ENCODE peak calls at places on chromosomes 16 and 17, in five cellular contexts. One of them, this sample, is unnamed.

GRCh38 chr17:75643033-75644017 is 10.1 kb downstream of the SMIM5 start:
- DNase-seq in dorsolateral prefrontal cortex: no peak
- DNase-seq in CD4-positive, alpha-beta T cell: no peak
- DNase-seq in left ventricle myocardium inferior: no peak
- DNase-seq in GM13977: peak
- DNase-seq in this sample: no peak

GRCh38 chr16:80594756-80595155 is 54.0 kb downstream of the DYNLRB2 start:
- DNase-seq in dorsolateral prefrontal cortex: no peak
- DNase-seq in CD4-positive, alpha-beta T cell: no peak
- DNase-seq in left ventricle myocardium inferior: no peak
- DNase-seq in GM13977: no peak
- DNase-seq in this sample: no peak

GRCh38 chr16:80619824-80620223 is 79.0 kb downstream of the DYNLRB2 start:
- DNase-seq in dorsolateral prefrontal cortex: no peak
- DNase-seq in CD4-positive, alpha-beta T cell: no peak
- DNase-seq in left ventricle myocardium inferior: no peak
- DNase-seq in GM13977: no peak
- DNase-seq in this sample: no peak

GRCh38 chr17:21304091-21304490 is 19.6 kb downstream of the MAP2K3 start:
- DNase-seq in dorsolateral prefrontal cortex: peak
- DNase-seq in CD4-positive, alpha-beta T cell: no peak
- DNase-seq in left ventricle myocardium inferior: peak
- DNase-seq in GM13977: peak
- DNase-seq in this sample: no peak

GRCh38 chr16:66364117-66364958 is 2.2 kb upstream of the CDH5 start:
- DNase-seq in dorsolateral prefrontal cortex: no peak
- DNase-seq in CD4-positive, alpha-beta T cell: no peak
- DNase-seq in left ventricle myocardium inferior: peak
- DNase-seq in GM13977: no peak
- DNase-seq in this sample: no peak

GRCh38 chr16:75263963-75264445 is 12.6 kb upstream of the BCAR1 start:
- DNase-seq in dorsolateral prefrontal cortex: no peak
- DNase-seq in CD4-positive, alpha-beta T cell: no peak
- DNase-seq in left ventricle myocardium inferior: no peak
- DNase-seq in GM13977: no peak
- DNase-seq in this sample: no peak

GRCh38 chr17:1882836-1883235 is 53.0 kb downstream of the RPA1 start:
- DNase-seq in dorsolateral prefrontal cortex: no peak
- DNase-seq in CD4-positive, alpha-beta T cell: no peak
- DNase-seq in left ventricle myocardium inferior: no peak
- DNase-seq in GM13977: peak
- DNase-seq in this sample: no peak

GRCh38 chr17:66840061-66840460 is 5.1 kb downstream of the CACNG5 start:
- DNase-seq in dorsolateral prefrontal cortex: no peak
- DNase-seq in CD4-positive, alpha-beta T cell: no peak
- DNase-seq in left ventricle myocardium inferior: no peak
- DNase-seq in GM13977: no peak
- DNase-seq in this sample: no peak

GRCh38 chr17:8628172-8628571 is 2.4 kb downstream of the MYH10 start:
- DNase-seq in dorsolateral prefrontal cortex: no peak
- DNase-seq in CD4-positive, alpha-beta T cell: no peak
- DNase-seq in left ventricle myocardium inferior: no peak
- DNase-seq in GM13977: no peak
- DNase-seq in this sample: no peak

GRCh38 chr17:45429338-45430005 is 3.2 kb downstream of the ARHGAP27 start:
- DNase-seq in dorsolateral prefrontal cortex: no peak
- DNase-seq in CD4-positive, alpha-beta T cell: no peak
- DNase-seq in left ventricle myocardium inferior: no peak
- DNase-seq in GM13977: no peak
- DNase-seq in this sample: no peak

DNA sequence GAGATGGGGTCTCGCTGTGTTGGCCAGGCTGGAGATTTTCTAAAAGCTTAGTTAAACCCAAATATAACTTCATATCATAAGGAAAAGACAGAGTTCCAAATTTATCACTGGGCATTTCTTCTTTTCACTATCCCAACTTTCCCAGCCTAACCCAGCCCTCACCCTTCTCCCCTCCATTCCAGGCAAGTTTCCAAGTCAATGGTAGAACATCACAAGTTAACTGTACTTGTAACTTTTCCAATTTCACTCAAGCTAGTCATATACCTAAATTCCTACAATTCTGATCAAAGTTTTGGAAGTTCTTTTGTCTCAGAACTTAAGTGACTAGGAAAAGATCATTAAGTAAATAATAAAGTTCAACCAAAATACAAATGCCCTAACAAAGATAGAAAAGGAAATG is 61.2 kb downstream of the USP32 start:
- DNase-seq in dorsolateral prefrontal cortex: no peak
- DNase-seq in CD4-positive, alpha-beta T cell: no peak
- DNase-seq in left ventricle myocardium inferior: no peak
- DNase-seq in GM13977: no peak
- DNase-seq in this sample: no peak
- TF ChIP-seq CTCF in dorsolateral prefrontal cortex: no peak
- TF ChIP-seq CTCF in CD4-positive, alpha-beta T cell: no peak
- TF ChIP-seq CTCF in left ventricle myocardium inferior: no peak
- TF ChIP-seq CTCF in GM13977: no peak
- TF ChIP-seq CTCF in this sample: no peak

GRCh38 chr16:55333690-55334089 is 9.7 kb downstream of the IRX6 start:
- DNase-seq in dorsolateral prefrontal cortex: no peak
- DNase-seq in CD4-positive, alpha-beta T cell: no peak
- DNase-seq in left ventricle myocardium inferior: no peak
- DNase-seq in GM13977: no peak
- DNase-seq in this sample: no peak
- TF ChIP-seq CTCF in dorsolateral prefrontal cortex: no peak
- TF ChIP-seq CTCF in CD4-positive, alpha-beta T cell: no peak
- TF ChIP-seq CTCF in left ventricle myocardium inferior: no peak
- TF ChIP-seq CTCF in GM13977: no peak
- TF ChIP-seq CTCF in this sample: no peak

DNA sequence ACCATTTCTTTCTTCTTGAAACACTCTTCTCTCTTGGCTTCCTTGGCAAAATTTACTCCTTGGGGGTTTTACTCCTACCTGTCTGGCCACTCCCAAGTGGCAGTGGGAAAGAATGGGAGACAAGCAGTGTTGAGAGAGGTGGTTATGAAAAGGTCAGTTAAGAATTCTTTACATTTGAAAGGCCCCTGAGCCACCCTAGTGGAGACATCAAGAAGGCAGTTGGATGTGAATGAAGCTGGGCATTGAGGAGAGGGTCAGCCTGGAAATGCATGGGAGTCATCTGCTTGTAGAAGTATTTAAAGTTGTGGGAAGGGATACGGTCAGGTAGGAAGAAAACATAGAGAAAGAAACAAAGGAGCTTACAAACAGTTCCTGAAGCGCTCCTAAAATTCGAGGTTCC is 42.3 kb upstream of the CCNF start:
- DNase-seq in dorsolateral prefrontal cortex: no peak
- DNase-seq in CD4-positive, alpha-beta T cell: no peak
- DNase-seq in left ventricle myocardium inferior: no peak
- DNase-seq in GM13977: no peak
- DNase-seq in this sample: no peak
- TF ChIP-seq CTCF in dorsolateral prefrontal cortex: no peak
- TF ChIP-seq CTCF in CD4-positive, alpha-beta T cell: no peak
- TF ChIP-seq CTCF in left ventricle myocardium inferior: no peak
- TF ChIP-seq CTCF in GM13977: no peak
- TF ChIP-seq CTCF in this sample: no peak

GRCh38 chr17:58306131-58306951 is 22.3 kb downstream of the TSPOAP1 start:
- DNase-seq in dorsolateral prefrontal cortex: peak
- DNase-seq in CD4-positive, alpha-beta T cell: no peak
- DNase-seq in left ventricle myocardium inferior: no peak
- DNase-seq in GM13977: no peak
- DNase-seq in this sample: no peak

GRCh38 chr17:58308985-58309917 is 19.3 kb downstream of the TSPOAP1 start:
- DNase-seq in dorsolateral prefrontal cortex: peak
- DNase-seq in CD4-positive, alpha-beta T cell: no peak
- DNase-seq in left ventricle myocardium inferior: no peak
- DNase-seq in GM13977: no peak
- DNase-seq in this sample: no peak

GRCh38 chr17:58309918-58310259 is 18.7 kb downstream of the TSPOAP1 start:
- DNase-seq in dorsolateral prefrontal cortex: no peak
- DNase-seq in CD4-positive, alpha-beta T cell: no peak
- DNase-seq in left ventricle myocardium inferior: no peak
- DNase-seq in GM13977: no peak
- DNase-seq in this sample: no peak

GRCh38 chr17:58307468-58308172 is 21.0 kb downstream of the TSPOAP1 start:
- DNase-seq in dorsolateral prefrontal cortex: peak
- DNase-seq in CD4-positive, alpha-beta T cell: no peak
- DNase-seq in left ventricle myocardium inferior: no peak
- DNase-seq in GM13977: no peak
- DNase-seq in this sample: no peak

DNA sequence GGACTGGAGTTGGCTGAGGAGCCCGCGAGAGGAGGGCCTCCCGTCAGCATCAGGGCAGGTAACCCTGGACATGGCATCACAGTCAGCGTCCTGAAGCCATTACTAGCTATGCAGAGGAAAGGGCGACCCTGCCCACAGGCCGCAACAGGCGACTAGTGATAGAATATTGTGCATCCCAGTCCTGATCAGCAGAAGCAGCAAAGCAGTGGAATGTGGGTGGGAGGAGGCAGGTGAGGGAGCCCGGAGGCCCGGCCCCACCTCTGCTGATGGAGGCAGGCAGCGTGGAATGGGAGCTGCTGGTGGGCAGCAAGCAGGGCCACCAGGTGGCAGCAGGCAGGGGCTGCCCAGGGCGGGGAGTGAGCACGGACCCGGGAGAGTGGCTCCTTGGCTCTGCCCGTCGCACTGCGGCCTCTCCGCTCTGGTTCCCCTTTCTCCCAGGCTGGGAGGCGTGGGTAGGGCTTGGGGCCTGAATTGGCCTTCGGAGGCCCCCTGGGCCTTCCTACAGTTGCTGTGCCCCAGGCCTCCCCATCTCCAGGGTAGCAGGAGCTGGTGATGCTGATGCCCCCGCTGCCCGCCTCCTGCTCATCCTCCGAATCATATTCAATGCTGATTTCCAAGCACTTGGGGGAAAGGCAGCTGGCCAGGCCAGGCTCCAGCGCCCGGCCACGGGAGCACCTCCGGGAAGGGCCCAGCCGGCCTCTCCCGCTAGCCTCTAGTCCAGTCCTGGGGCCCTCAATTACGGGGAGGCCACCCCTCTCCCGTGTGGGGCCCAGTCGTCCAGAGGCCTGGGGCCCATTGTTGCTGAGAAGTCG is 20.2 kb downstream of the TSPOAP1 start:
- DNase-seq in dorsolateral prefrontal cortex: peak
- DNase-seq in CD4-positive, alpha-beta T cell: no peak
- DNase-seq in left ventricle myocardium inferior: no peak
- DNase-seq in GM13977: no peak
- DNase-seq in this sample: no peak
- TF ChIP-seq CTCF in dorsolateral prefrontal cortex: no peak
- TF ChIP-seq CTCF in CD4-positive, alpha-beta T cell: no peak
- TF ChIP-seq CTCF in left ventricle myocardium inferior: peak
- TF ChIP-seq CTCF in GM13977: peak
- TF ChIP-seq CTCF in this sample: no peak

GRCh38 chr17:82358467-82359350 is at the start of gene TEX19:
- DNase-seq in dorsolateral prefrontal cortex: no peak
- DNase-seq in CD4-positive, alpha-beta T cell: no peak
- DNase-seq in left ventricle myocardium inferior: no peak
- DNase-seq in GM13977: no peak
- DNase-seq in this sample: no peak
- TF ChIP-seq CTCF in dorsolateral prefrontal cortex: no peak
- TF ChIP-seq CTCF in CD4-positive, alpha-beta T cell: no peak
- TF ChIP-seq CTCF in left ventricle myocardium inferior: no peak
- TF ChIP-seq CTCF in GM13977: no peak
- TF ChIP-seq CTCF in this sample: no peak

DNA sequence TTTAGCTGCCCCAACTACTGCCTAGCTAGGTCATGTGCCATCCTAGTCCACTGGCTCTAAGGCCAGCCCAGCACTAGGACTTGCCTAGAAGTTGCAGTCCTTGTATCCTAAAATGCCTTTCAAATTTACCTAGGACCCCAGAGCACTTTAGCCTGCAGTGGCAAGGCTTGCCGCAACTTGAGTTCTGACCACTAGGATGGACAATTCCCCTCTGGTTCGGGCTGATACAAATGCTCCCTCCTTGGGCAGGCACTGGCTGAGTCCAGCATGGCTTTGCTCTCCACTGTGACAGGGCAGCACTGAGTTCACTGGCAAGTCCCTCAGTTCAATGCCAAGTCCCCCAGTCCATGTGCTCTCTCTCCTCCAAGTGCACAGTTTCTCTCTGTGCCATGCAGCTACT is 9.9 kb upstream of the TMEM219 start:
- DNase-seq in dorsolateral prefrontal cortex: no peak
- DNase-seq in CD4-positive, alpha-beta T cell: no peak
- DNase-seq in left ventricle myocardium inferior: no peak
- DNase-seq in GM13977: no peak
- DNase-seq in this sample: no peak
- TF ChIP-seq CTCF in dorsolateral prefrontal cortex: no peak
- TF ChIP-seq CTCF in CD4-positive, alpha-beta T cell: no peak
- TF ChIP-seq CTCF in left ventricle myocardium inferior: no peak
- TF ChIP-seq CTCF in GM13977: no peak
- TF ChIP-seq CTCF in this sample: no peak

DNA sequence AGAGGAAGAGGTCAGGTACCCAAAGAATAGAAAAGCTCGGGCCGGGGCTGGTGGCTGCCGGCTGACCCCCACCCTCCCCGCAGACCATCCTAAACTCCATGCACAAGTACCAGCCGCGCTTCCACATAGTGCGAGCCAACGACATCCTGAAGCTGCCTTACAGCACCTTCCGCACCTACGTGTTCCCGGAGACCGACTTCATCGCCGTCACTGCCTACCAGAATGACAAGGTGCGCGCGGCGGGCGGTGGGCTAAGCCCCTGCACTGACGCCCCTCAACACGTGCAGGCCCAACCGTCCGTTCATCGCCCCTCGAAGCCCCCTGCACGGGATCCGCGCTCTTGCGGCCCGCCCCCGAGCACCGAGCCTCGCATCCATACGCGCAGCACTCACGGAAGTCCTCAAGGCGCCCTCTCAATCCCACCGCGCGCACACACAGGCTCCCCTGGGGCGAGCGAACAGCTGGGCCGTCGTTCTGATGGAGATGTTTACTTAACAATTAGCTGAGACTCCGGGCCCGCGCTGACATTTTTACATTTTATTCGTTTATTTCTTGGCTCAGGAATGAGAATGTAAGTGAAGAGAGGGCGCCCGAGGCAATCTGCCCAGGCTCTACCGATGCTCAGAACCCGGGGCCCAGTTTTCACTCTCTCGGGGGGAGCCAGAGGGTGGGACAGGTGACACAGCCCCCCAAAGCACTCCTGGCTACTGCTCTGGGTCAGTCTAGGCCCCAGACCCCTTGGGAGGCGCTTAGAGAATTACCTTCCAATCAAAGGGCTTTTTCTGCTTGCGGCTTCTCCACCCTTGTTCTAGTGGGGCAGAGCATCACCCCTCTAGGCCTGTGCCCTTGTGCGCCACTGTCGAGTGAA is 3.6 kb downstream of the TBX2 start:
- DNase-seq in dorsolateral prefrontal cortex: no peak
- DNase-seq in CD4-positive, alpha-beta T cell: no peak
- DNase-seq in left ventricle myocardium inferior: no peak
- DNase-seq in GM13977: no peak
- DNase-seq in this sample: no peak
- TF ChIP-seq CTCF in dorsolateral prefrontal cortex: no peak
- TF ChIP-seq CTCF in CD4-positive, alpha-beta T cell: no peak
- TF ChIP-seq CTCF in left ventricle myocardium inferior: no peak
- TF ChIP-seq CTCF in GM13977: no peak
- TF ChIP-seq CTCF in this sample: no peak

This sample was measured in omental fat pad.